ENCODE peak calls at places on chromosomes 2 and 18, in eight cellular contexts. One of them, this sample, is unnamed.

GRCh38 chr2:96325884-96326255 is 753 bp downstream of the ITPRIPL1 start:
- DNase-seq in upper lobe of right lung: no peak
- DNase-seq in tibial artery: peak; percentile 59
- DNase-seq in CD4-positive, alpha-beta memory T cell: peak; percentile 71
- DNase-seq in fibroblast of lung: no peak
- DNase-seq in transverse colon: peak; percentile 43
- DNase-seq in heart right ventricle: no peak
- DNase-seq in K562: no peak
- DNase-seq in this sample: no peak

GRCh38 chr18:39596891-39597290 is 2031.3 kb upstream of the CELF4 start:
- DNase-seq in upper lobe of right lung: no peak
- DNase-seq in tibial artery: no peak
- DNase-seq in CD4-positive, alpha-beta memory T cell: no peak
- DNase-seq in fibroblast of lung: peak; percentile 29
- DNase-seq in transverse colon: peak; percentile 16
- DNase-seq in heart right ventricle: no peak
- DNase-seq in K562: no peak
- DNase-seq in this sample: peak; percentile 1

GRCh38 chr2:36326286-36326685 is 29.3 kb upstream of the CRIM1 start:
- DNase-seq in upper lobe of right lung: no peak
- DNase-seq in tibial artery: no peak
- DNase-seq in CD4-positive, alpha-beta memory T cell: no peak
- DNase-seq in fibroblast of lung: no peak
- DNase-seq in transverse colon: no peak
- DNase-seq in heart right ventricle: no peak
- DNase-seq in K562: no peak
- DNase-seq in this sample: no peak

GRCh38 chr18:71239111-71239624 is 950.3 kb downstream of the SOCS6 start:
- DNase-seq in upper lobe of right lung: no peak
- DNase-seq in tibial artery: no peak
- DNase-seq in CD4-positive, alpha-beta memory T cell: no peak
- DNase-seq in fibroblast of lung: no peak
- DNase-seq in transverse colon: no peak
- DNase-seq in heart right ventricle: no peak
- DNase-seq in K562: no peak
- DNase-seq in this sample: no peak

GRCh38 chr2:45839388-45840251 is 188.1 kb downstream of the PRKCE start:
- DNase-seq in upper lobe of right lung: no peak
- DNase-seq in tibial artery: no peak
- DNase-seq in CD4-positive, alpha-beta memory T cell: no peak
- DNase-seq in fibroblast of lung: peak; percentile 38
- DNase-seq in transverse colon: no peak
- DNase-seq in heart right ventricle: no peak
- DNase-seq in K562: no peak
- DNase-seq in this sample: no peak

GRCh38 chr2:59664946-59665345 is 888.5 kb downstream of the BCL11A start:
- DNase-seq in upper lobe of right lung: no peak
- DNase-seq in tibial artery: no peak
- DNase-seq in CD4-positive, alpha-beta memory T cell: no peak
- DNase-seq in fibroblast of lung: no peak
- DNase-seq in transverse colon: no peak
- DNase-seq in heart right ventricle: no peak
- DNase-seq in K562: no peak
- DNase-seq in this sample: no peak

GRCh38 chr2:70425682-70426301 is 123.9 kb upstream of the FAM136A start:
- DNase-seq in upper lobe of right lung: peak; percentile 79
- DNase-seq in tibial artery: no peak
- DNase-seq in CD4-positive, alpha-beta memory T cell: no peak
- DNase-seq in fibroblast of lung: no peak
- DNase-seq in transverse colon: peak; percentile 34
- DNase-seq in heart right ventricle: no peak
- DNase-seq in K562: no peak
- DNase-seq in this sample: no peak

GRCh38 chr2:11753452-11753885 is 7.0 kb downstream of the LPIN1 start:
- DNase-seq in upper lobe of right lung: peak; percentile 74
- DNase-seq in tibial artery: no peak
- DNase-seq in CD4-positive, alpha-beta memory T cell: peak; percentile 67
- DNase-seq in fibroblast of lung: peak; percentile 58
- DNase-seq in transverse colon: peak; percentile 83
- DNase-seq in heart right ventricle: no peak
- DNase-seq in K562: peak; percentile 65
- DNase-seq in this sample: no peak

GRCh38 chr18:79888016-79888415 is 63.4 kb downstream of the SLC66A2 start:
- DNase-seq in upper lobe of right lung: peak; percentile 58
- DNase-seq in tibial artery: no peak
- DNase-seq in CD4-positive, alpha-beta memory T cell: no peak
- DNase-seq in fibroblast of lung: no peak
- DNase-seq in transverse colon: no peak
- DNase-seq in heart right ventricle: no peak
- DNase-seq in K562: no peak
- DNase-seq in this sample: no peak

GRCh38 chr2:239712755-239713154 is 311.9 kb upstream of the HDAC4 start:
- DNase-seq in upper lobe of right lung: peak; percentile 8
- DNase-seq in tibial artery: no peak
- DNase-seq in CD4-positive, alpha-beta memory T cell: no peak
- DNase-seq in fibroblast of lung: no peak
- DNase-seq in transverse colon: no peak
- DNase-seq in heart right ventricle: no peak
- DNase-seq in K562: no peak
- DNase-seq in this sample: no peak

GRCh38 chr2:28470759-28471158 is 25.1 kb upstream of the PLB1 start:
- DNase-seq in upper lobe of right lung: no peak
- DNase-seq in tibial artery: no peak
- DNase-seq in CD4-positive, alpha-beta memory T cell: no peak
- DNase-seq in fibroblast of lung: no peak
- DNase-seq in transverse colon: peak; percentile 33
- DNase-seq in heart right ventricle: no peak
- DNase-seq in K562: no peak
- DNase-seq in this sample: no peak

GRCh38 chr2:197309369-197310231 is 980 bp downstream of the ANKRD44 start:
- DNase-seq in upper lobe of right lung: peak; percentile 74
- DNase-seq in tibial artery: peak; percentile 72
- DNase-seq in CD4-positive, alpha-beta memory T cell: peak; percentile 54
- DNase-seq in fibroblast of lung: no peak
- DNase-seq in transverse colon: peak; percentile 43
- DNase-seq in heart right ventricle: peak; percentile 22
- DNase-seq in K562: no peak
- DNase-seq in this sample: no peak

GRCh38 chr2:239021651-239022436 is 174.0 kb downstream of the TWIST2 start:
- DNase-seq in upper lobe of right lung: peak; percentile 46
- DNase-seq in tibial artery: peak; percentile 51
- DNase-seq in CD4-positive, alpha-beta memory T cell: no peak
- DNase-seq in fibroblast of lung: no peak
- DNase-seq in transverse colon: no peak
- DNase-seq in heart right ventricle: no peak
- DNase-seq in K562: no peak
- DNase-seq in this sample: no peak

GRCh38 chr2:151973013-151973900 is 125.6 kb downstream of the CACNB4 start:
- DNase-seq in upper lobe of right lung: no peak
- DNase-seq in tibial artery: no peak
- DNase-seq in CD4-positive, alpha-beta memory T cell: no peak
- DNase-seq in fibroblast of lung: no peak
- DNase-seq in transverse colon: no peak
- DNase-seq in heart right ventricle: no peak
- DNase-seq in K562: no peak
- DNase-seq in this sample: peak; percentile 5

GRCh38 chr18:13316066-13316465 is 97.5 kb downstream of the LDLRAD4 start:
- DNase-seq in upper lobe of right lung: no peak
- DNase-seq in tibial artery: no peak
- DNase-seq in CD4-positive, alpha-beta memory T cell: no peak
- DNase-seq in fibroblast of lung: no peak
- DNase-seq in transverse colon: no peak
- DNase-seq in heart right ventricle: no peak
- DNase-seq in K562: no peak
- DNase-seq in this sample: no peak

GRCh38 chr18:2847341-2848144 is 737 bp downstream of the EMILIN2 start:
- DNase-seq in upper lobe of right lung: peak; percentile 73
- DNase-seq in tibial artery: peak; percentile 72
- DNase-seq in CD4-positive, alpha-beta memory T cell: peak; percentile 10
- DNase-seq in fibroblast of lung: peak; percentile 27
- DNase-seq in transverse colon: no peak
- DNase-seq in heart right ventricle: no peak
- DNase-seq in K562: peak; percentile 28
- DNase-seq in this sample: peak; percentile 13

GRCh38 chr18:47912794-47913594 is 17.5 kb downstream of the SMAD2 start:
- DNase-seq in upper lobe of right lung: no peak
- DNase-seq in tibial artery: no peak
- DNase-seq in CD4-positive, alpha-beta memory T cell: no peak
- DNase-seq in fibroblast of lung: no peak
- DNase-seq in transverse colon: no peak
- DNase-seq in heart right ventricle: no peak
- DNase-seq in K562: no peak
- DNase-seq in this sample: no peak

GRCh38 chr2:21288732-21289506 is 165.2 kb downstream of the TDRD15 start:
- DNase-seq in upper lobe of right lung: no peak
- DNase-seq in tibial artery: no peak
- DNase-seq in CD4-positive, alpha-beta memory T cell: no peak
- DNase-seq in fibroblast of lung: no peak
- DNase-seq in transverse colon: no peak
- DNase-seq in heart right ventricle: peak; percentile 25
- DNase-seq in K562: no peak
- DNase-seq in this sample: no peak
- H3K27ac ChIP-seq in upper lobe of right lung: no peak overlapping the region
- H3K27ac ChIP-seq in tibial artery: no peak overlapping the region
- H3K27ac ChIP-seq in CD4-positive, alpha-beta memory T cell: no peak overlapping the region
- H3K27ac ChIP-seq in fibroblast of lung: no peak overlapping the region
- H3K27ac ChIP-seq in transverse colon: no peak overlapping the region
- H3K27ac ChIP-seq in heart right ventricle: no peak overlapping the region
- H3K27ac ChIP-seq in K562: no peak overlapping the region
- H3K27ac ChIP-seq in this sample: no peak overlapping the region

GRCh38 chr2:80112790-80113189 is 191.8 kb downstream of the LRRTM1 start:
- DNase-seq in upper lobe of right lung: no peak
- DNase-seq in tibial artery: no peak
- DNase-seq in CD4-positive, alpha-beta memory T cell: no peak
- DNase-seq in fibroblast of lung: no peak
- DNase-seq in transverse colon: no peak
- DNase-seq in heart right ventricle: no peak
- DNase-seq in K562: no peak
- DNase-seq in this sample: no peak
- H3K27ac ChIP-seq in upper lobe of right lung: no peak overlapping the region
- H3K27ac ChIP-seq in tibial artery: no peak overlapping the region
- H3K27ac ChIP-seq in CD4-positive, alpha-beta memory T cell: no peak overlapping the region
- H3K27ac ChIP-seq in fibroblast of lung: no peak overlapping the region
- H3K27ac ChIP-seq in transverse colon: no peak overlapping the region
- H3K27ac ChIP-seq in heart right ventricle: no peak overlapping the region
- H3K27ac ChIP-seq in K562: no peak overlapping the region
- H3K27ac ChIP-seq in this sample: no peak overlapping the region

DNA sequence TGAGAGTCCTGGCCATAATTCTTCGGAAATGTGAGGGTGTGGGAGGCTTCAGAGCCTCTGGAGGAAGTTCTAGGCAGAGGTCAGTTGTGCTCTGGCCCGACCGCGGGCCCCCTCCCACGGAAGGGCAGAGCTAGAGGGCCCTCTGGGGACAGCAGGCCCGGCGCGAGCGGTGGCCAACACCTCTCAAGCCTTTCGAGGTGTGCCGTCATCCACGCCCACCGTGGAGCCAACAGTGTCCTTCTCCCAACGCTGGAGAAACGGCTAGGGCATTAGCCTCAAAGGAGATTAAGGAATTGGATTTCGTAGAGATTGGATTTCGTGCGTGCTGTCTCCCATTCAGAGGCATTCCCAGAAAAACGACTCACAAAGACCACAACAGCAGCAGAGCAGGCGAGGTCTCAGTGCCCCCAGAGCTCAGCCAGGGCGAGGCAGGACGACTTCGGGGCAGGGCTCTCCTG is 2.1 kb upstream of the MTCL1 start:
- DNase-seq in upper lobe of right lung: no peak
- DNase-seq in tibial artery: no peak
- DNase-seq in CD4-positive, alpha-beta memory T cell: no peak
- DNase-seq in fibroblast of lung: no peak
- DNase-seq in transverse colon: no peak
- DNase-seq in heart right ventricle: no peak
- DNase-seq in K562: no peak
- DNase-seq in this sample: peak; percentile 10
- H3K27ac ChIP-seq in upper lobe of right lung: no peak overlapping the region
- H3K27ac ChIP-seq in tibial artery: no peak overlapping the region
- H3K27ac ChIP-seq in CD4-positive, alpha-beta memory T cell: no peak overlapping the region
- H3K27ac ChIP-seq in fibroblast of lung: no peak overlapping the region
- H3K27ac ChIP-seq in transverse colon: peak overlapping the region; percentile 88
- H3K27ac ChIP-seq in heart right ventricle: no peak overlapping the region
- H3K27ac ChIP-seq in K562: no peak overlapping the region
- H3K27ac ChIP-seq in this sample: no peak overlapping the region

DNA sequence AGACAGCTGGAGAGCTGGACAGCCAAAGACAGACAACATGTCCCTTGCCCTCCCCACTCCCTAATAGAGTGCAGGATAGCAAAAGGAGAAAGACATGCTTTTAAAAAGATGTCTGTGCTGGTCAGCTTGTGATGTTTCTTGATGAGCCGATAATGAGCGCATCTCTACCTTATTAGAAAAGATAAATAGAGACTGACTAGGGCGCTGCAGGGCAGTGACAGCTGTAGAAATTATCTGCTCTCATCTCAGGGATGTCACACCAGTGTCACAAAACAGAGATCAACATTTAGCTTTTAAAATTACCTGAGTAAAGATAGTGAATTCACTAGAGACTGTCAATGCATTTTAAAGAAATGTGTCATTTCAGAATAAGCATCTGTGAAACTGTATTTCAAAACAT is 25.6 kb downstream of the POLE4 start:
- DNase-seq in upper lobe of right lung: no peak
- DNase-seq in tibial artery: no peak
- DNase-seq in CD4-positive, alpha-beta memory T cell: no peak
- DNase-seq in fibroblast of lung: no peak
- DNase-seq in transverse colon: no peak
- DNase-seq in heart right ventricle: no peak
- DNase-seq in K562: no peak
- DNase-seq in this sample: no peak
- H3K27ac ChIP-seq in upper lobe of right lung: no peak overlapping the region
- H3K27ac ChIP-seq in tibial artery: no peak overlapping the region
- H3K27ac ChIP-seq in CD4-positive, alpha-beta memory T cell: no peak overlapping the region
- H3K27ac ChIP-seq in fibroblast of lung: no peak overlapping the region
- H3K27ac ChIP-seq in transverse colon: no peak overlapping the region
- H3K27ac ChIP-seq in heart right ventricle: no peak overlapping the region
- H3K27ac ChIP-seq in K562: no peak overlapping the region
- H3K27ac ChIP-seq in this sample: no peak overlapping the region

GRCh38 chr2:154850532-154850931 is 152.0 kb downstream of the KCNJ3 start:
- DNase-seq in upper lobe of right lung: no peak
- DNase-seq in tibial artery: no peak
- DNase-seq in CD4-positive, alpha-beta memory T cell: no peak
- DNase-seq in fibroblast of lung: no peak
- DNase-seq in transverse colon: no peak
- DNase-seq in heart right ventricle: no peak
- DNase-seq in K562: no peak
- DNase-seq in this sample: no peak
- H3K27ac ChIP-seq in upper lobe of right lung: no peak overlapping the region
- H3K27ac ChIP-seq in tibial artery: no peak overlapping the region
- H3K27ac ChIP-seq in CD4-positive, alpha-beta memory T cell: no peak overlapping the region
- H3K27ac ChIP-seq in fibroblast of lung: no peak overlapping the region
- H3K27ac ChIP-seq in transverse colon: no peak overlapping the region
- H3K27ac ChIP-seq in heart right ventricle: no peak overlapping the region
- H3K27ac ChIP-seq in K562: no peak overlapping the region
- H3K27ac ChIP-seq in this sample: no peak overlapping the region

GRCh38 chr2:55885129-55885943 is 38.2 kb downstream of the EFEMP1 start:
- DNase-seq in upper lobe of right lung: no peak
- DNase-seq in tibial artery: no peak
- DNase-seq in CD4-positive, alpha-beta memory T cell: no peak
- DNase-seq in fibroblast of lung: peak; percentile 100
- DNase-seq in transverse colon: no peak
- DNase-seq in heart right ventricle: peak; percentile 34
- DNase-seq in K562: peak; percentile 12
- DNase-seq in this sample: no peak
- H3K27ac ChIP-seq in upper lobe of right lung: peak overlapping the region; percentile 37
- H3K27ac ChIP-seq in tibial artery: peak overlapping the region; percentile 82
- H3K27ac ChIP-seq in CD4-positive, alpha-beta memory T cell: no peak overlapping the region
- H3K27ac ChIP-seq in fibroblast of lung: peak overlapping the region; percentile 80
- H3K27ac ChIP-seq in transverse colon: peak overlapping the region; percentile 22
- H3K27ac ChIP-seq in heart right ventricle: no peak overlapping the region
- H3K27ac ChIP-seq in K562: peak overlapping the region; percentile 21
- H3K27ac ChIP-seq in this sample: no peak overlapping the region